ENCODE peak calls at places on chromosomes 7 and 10, in five cellular contexts. One of them, this sample, is unnamed.

GRCh38 chr10:81873231-81873931 is 1.6 kb upstream of the NRG3 start:
- DNase-seq in HL-60: no peak
- DNase-seq in suprapubic skin: no peak
- DNase-seq in SK-N-SH: no peak
- DNase-seq in stomach: no peak
- DNase-seq in this sample: no peak

GRCh38 chr7:92634924-92635519 is 44.8 kb upstream of the FAM133B start:
- DNase-seq in HL-60: no peak
- DNase-seq in suprapubic skin: no peak
- DNase-seq in SK-N-SH: peak
- DNase-seq in stomach: no peak
- DNase-seq in this sample: no peak

GRCh38 chr7:73851410-73852338 is 9.3 kb upstream of the TMEM270 start:
- DNase-seq in HL-60: no peak
- DNase-seq in suprapubic skin: no peak
- DNase-seq in SK-N-SH: no peak
- DNase-seq in stomach: no peak
- DNase-seq in this sample: no peak

GRCh38 chr7:66542528-66543373 is 85.9 kb upstream of the KCTD7 start:
- DNase-seq in HL-60: no peak
- DNase-seq in suprapubic skin: no peak
- DNase-seq in SK-N-SH: peak
- DNase-seq in stomach: no peak
- DNase-seq in this sample: no peak

GRCh38 chr7:44081266-44081748 is 1.0 kb downstream of the POLM start:
- DNase-seq in HL-60: no peak
- DNase-seq in suprapubic skin: no peak
- DNase-seq in SK-N-SH: no peak
- DNase-seq in stomach: no peak
- DNase-seq in this sample: no peak

GRCh38 chr7:26658080-26658697 is 206.2 kb downstream of the SKAP2 start:
- DNase-seq in HL-60: no peak
- DNase-seq in suprapubic skin: no peak
- DNase-seq in SK-N-SH: no peak
- DNase-seq in stomach: no peak
- DNase-seq in this sample: no peak

GRCh38 chr10:78211476-78212110 is 177.9 kb downstream of the RPS24 start:
- DNase-seq in HL-60: no peak
- DNase-seq in suprapubic skin: no peak
- DNase-seq in SK-N-SH: peak
- DNase-seq in stomach: no peak
- DNase-seq in this sample: no peak

GRCh38 chr10:80204193-80204714 is 1.1 kb downstream of the ANXA11 start:
- DNase-seq in HL-60: no peak
- DNase-seq in suprapubic skin: no peak
- DNase-seq in SK-N-SH: no peak
- DNase-seq in stomach: peak
- DNase-seq in this sample: no peak

GRCh38 chr7:5094641-5095040 is 49.0 kb downstream of the RBAK start:
- DNase-seq in HL-60: no peak
- DNase-seq in suprapubic skin: no peak
- DNase-seq in SK-N-SH: no peak
- DNase-seq in stomach: no peak
- DNase-seq in this sample: no peak

GRCh38 chr10:133159950-133160812 is at the start of gene KNDC1:
- DNase-seq in HL-60: no peak
- DNase-seq in suprapubic skin: peak
- DNase-seq in SK-N-SH: peak
- DNase-seq in stomach: no peak
- DNase-seq in this sample: peak

DNA sequence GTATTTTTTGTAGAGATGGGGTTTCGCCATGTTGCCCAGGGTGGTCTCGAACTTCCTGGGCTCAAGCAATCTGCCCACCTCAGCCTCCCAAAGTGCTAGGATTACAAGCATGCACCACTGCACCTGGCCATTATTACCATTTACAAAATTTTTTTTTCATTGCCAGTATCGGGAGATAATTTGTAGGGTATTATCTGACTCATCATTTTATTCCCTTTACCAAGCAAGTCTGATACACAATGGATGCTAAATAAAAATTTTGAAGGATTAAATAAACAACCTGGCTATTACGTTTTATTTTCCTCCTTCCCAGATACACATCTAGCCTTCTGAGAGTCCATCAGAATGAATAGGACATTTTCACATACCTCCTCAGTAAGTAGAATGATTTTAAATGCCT is 38.1 kb upstream of the CPN1 start:
- DNase-seq in HL-60: no peak
- DNase-seq in suprapubic skin: no peak
- DNase-seq in SK-N-SH: no peak
- DNase-seq in stomach: no peak
- DNase-seq in this sample: no peak
- TF ChIP-seq POLR2AphosphoS5 in HL-60: no peak
- TF ChIP-seq POLR2AphosphoS5 in suprapubic skin: no peak
- TF ChIP-seq POLR2AphosphoS5 in SK-N-SH: no peak
- TF ChIP-seq POLR2AphosphoS5 in stomach: no peak
- TF ChIP-seq POLR2AphosphoS5 in this sample: no peak

DNA sequence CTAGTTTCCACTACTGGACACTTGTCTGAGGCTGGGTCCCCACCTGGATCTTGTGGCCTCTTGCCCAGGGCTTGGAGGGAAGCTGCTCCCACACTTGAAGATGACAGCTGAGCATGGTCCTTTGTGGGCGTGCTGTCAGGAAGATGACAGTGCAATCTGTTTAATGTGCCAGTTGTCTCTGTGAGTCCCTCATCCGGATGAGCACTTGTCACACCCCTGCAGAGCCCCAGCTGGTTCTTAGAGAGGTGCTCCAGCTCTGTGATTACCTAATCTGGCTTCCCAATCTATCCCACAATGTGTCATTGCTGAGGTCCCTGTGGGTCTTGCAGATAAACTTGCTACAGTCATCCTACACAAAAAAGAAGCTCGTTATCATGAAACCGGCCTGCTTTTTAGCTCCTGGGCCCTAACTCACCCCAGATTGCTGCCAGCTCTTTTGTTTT is 34.8 kb upstream of the CCSER2 start:
- DNase-seq in HL-60: no peak
- DNase-seq in suprapubic skin: no peak
- DNase-seq in SK-N-SH: peak
- DNase-seq in stomach: no peak
- DNase-seq in this sample: no peak
- TF ChIP-seq POLR2AphosphoS5 in HL-60: no peak
- TF ChIP-seq POLR2AphosphoS5 in suprapubic skin: no peak
- TF ChIP-seq POLR2AphosphoS5 in SK-N-SH: no peak
- TF ChIP-seq POLR2AphosphoS5 in stomach: no peak
- TF ChIP-seq POLR2AphosphoS5 in this sample: no peak

GRCh38 chr7:127551941-127552340 is 33.5 kb downstream of the GCC1 start:
- DNase-seq in HL-60: no peak
- DNase-seq in suprapubic skin: no peak
- DNase-seq in SK-N-SH: no peak
- DNase-seq in stomach: no peak
- DNase-seq in this sample: no peak

GRCh38 chr7:127546313-127546712 is 39.1 kb downstream of the GCC1 start:
- DNase-seq in HL-60: no peak
- DNase-seq in suprapubic skin: no peak
- DNase-seq in SK-N-SH: no peak
- DNase-seq in stomach: no peak
- DNase-seq in this sample: no peak

DNA sequence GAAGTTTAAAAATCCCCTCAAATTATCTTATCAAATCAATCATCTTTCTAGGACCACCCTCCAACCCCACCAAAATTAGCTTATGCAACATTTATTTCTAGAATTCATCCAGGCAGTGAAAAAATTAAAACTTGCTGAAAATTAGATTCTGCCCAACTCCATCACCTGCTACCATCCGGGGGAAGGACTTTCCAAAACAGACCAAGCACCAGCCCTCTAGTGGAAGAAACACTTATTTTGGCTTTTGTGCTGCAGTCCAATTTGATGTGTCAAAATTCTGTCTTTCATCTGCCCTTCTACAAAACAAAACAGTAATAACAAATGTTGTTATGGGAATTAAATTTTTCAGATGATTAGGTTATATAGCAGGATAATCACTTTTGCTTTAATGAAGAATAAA is 35.1 kb downstream of the GCC1 start:
- DNase-seq in HL-60: no peak
- DNase-seq in suprapubic skin: no peak
- DNase-seq in SK-N-SH: no peak
- DNase-seq in stomach: no peak
- DNase-seq in this sample: no peak
- TF ChIP-seq POLR2AphosphoS5 in HL-60: no peak
- TF ChIP-seq POLR2AphosphoS5 in suprapubic skin: no peak
- TF ChIP-seq POLR2AphosphoS5 in SK-N-SH: no peak
- TF ChIP-seq POLR2AphosphoS5 in stomach: no peak
- TF ChIP-seq POLR2AphosphoS5 in this sample: no peak

GRCh38 chr10:72364239-72364777 is 9.6 kb upstream of the DNAJB12 start:
- DNase-seq in HL-60: peak
- DNase-seq in suprapubic skin: peak
- DNase-seq in SK-N-SH: peak
- DNase-seq in stomach: peak
- DNase-seq in this sample: peak
- TF ChIP-seq POLR2AphosphoS5 in HL-60: peak
- TF ChIP-seq POLR2AphosphoS5 in suprapubic skin: peak
- TF ChIP-seq POLR2AphosphoS5 in SK-N-SH: peak
- TF ChIP-seq POLR2AphosphoS5 in stomach: peak
- TF ChIP-seq POLR2AphosphoS5 in this sample: peak

GRCh38 chr10:10852464-10852863 is 165.2 kb upstream of the CELF2 start:
- DNase-seq in HL-60: no peak
- DNase-seq in suprapubic skin: no peak
- DNase-seq in SK-N-SH: no peak
- DNase-seq in stomach: no peak
- DNase-seq in this sample: no peak
- TF ChIP-seq POLR2AphosphoS5 in HL-60: no peak
- TF ChIP-seq POLR2AphosphoS5 in suprapubic skin: no peak
- TF ChIP-seq POLR2AphosphoS5 in SK-N-SH: no peak
- TF ChIP-seq POLR2AphosphoS5 in stomach: no peak
- TF ChIP-seq POLR2AphosphoS5 in this sample: no peak

GRCh38 chr7:12692035-12692434 is 4.6 kb downstream of the ARL4A start:
- DNase-seq in HL-60: no peak
- DNase-seq in suprapubic skin: no peak
- DNase-seq in SK-N-SH: no peak
- DNase-seq in stomach: no peak
- DNase-seq in this sample: no peak

GRCh38 chr7:12694817-12695216 is 7.4 kb downstream of the ARL4A start:
- DNase-seq in HL-60: no peak
- DNase-seq in suprapubic skin: no peak
- DNase-seq in SK-N-SH: no peak
- DNase-seq in stomach: no peak
- DNase-seq in this sample: no peak

GRCh38 chr7:12692479-12693259 is 5.2 kb downstream of the ARL4A start:
- DNase-seq in HL-60: no peak
- DNase-seq in suprapubic skin: no peak
- DNase-seq in SK-N-SH: no peak
- DNase-seq in stomach: no peak
- DNase-seq in this sample: no peak

GRCh38 chr7:12699299-12699698 is 11.9 kb downstream of the ARL4A start:
- DNase-seq in HL-60: no peak
- DNase-seq in suprapubic skin: no peak
- DNase-seq in SK-N-SH: no peak
- DNase-seq in stomach: no peak
- DNase-seq in this sample: no peak

DNA sequence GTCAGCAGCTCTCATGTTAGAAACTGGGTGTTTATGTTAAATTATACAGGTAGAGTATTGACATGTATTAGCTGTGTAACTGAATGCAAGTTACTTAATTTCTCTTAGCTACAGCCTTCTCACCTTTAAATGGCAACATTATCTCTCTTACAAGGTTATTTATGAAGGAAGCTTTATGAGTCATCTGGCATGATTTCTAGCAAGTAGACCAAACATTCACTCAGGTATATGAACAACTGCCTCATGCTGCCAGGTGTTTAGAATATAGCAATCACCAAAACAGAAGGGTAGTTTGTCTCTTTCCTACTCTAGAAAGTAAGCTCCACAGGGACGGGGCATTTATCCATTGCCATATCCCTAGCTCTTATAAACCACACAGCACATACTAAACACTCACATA is 8.6 kb downstream of the ARL4A start:
- DNase-seq in HL-60: no peak
- DNase-seq in suprapubic skin: no peak
- DNase-seq in SK-N-SH: no peak
- DNase-seq in stomach: no peak
- DNase-seq in this sample: no peak
- TF ChIP-seq POLR2AphosphoS5 in HL-60: no peak
- TF ChIP-seq POLR2AphosphoS5 in suprapubic skin: no peak
- TF ChIP-seq POLR2AphosphoS5 in SK-N-SH: no peak
- TF ChIP-seq POLR2AphosphoS5 in stomach: no peak
- TF ChIP-seq POLR2AphosphoS5 in this sample: no peak

GRCh38 chr7:149048805-149049204 is 20.5 kb upstream of the PDIA4 start:
- DNase-seq in HL-60: no peak
- DNase-seq in suprapubic skin: no peak
- DNase-seq in SK-N-SH: no peak
- DNase-seq in stomach: no peak
- DNase-seq in this sample: no peak
- TF ChIP-seq POLR2AphosphoS5 in HL-60: no peak
- TF ChIP-seq POLR2AphosphoS5 in suprapubic skin: no peak
- TF ChIP-seq POLR2AphosphoS5 in SK-N-SH: no peak
- TF ChIP-seq POLR2AphosphoS5 in stomach: no peak
- TF ChIP-seq POLR2AphosphoS5 in this sample: no peak

GRCh38 chr10:31280972-31281371 is 38.0 kb upstream of the ZEB1 start:
- DNase-seq in HL-60: no peak
- DNase-seq in suprapubic skin: no peak
- DNase-seq in SK-N-SH: no peak
- DNase-seq in stomach: no peak
- DNase-seq in this sample: no peak
- TF ChIP-seq POLR2AphosphoS5 in HL-60: no peak
- TF ChIP-seq POLR2AphosphoS5 in suprapubic skin: no peak
- TF ChIP-seq POLR2AphosphoS5 in SK-N-SH: no peak
- TF ChIP-seq POLR2AphosphoS5 in stomach: no peak
- TF ChIP-seq POLR2AphosphoS5 in this sample: no peak

GRCh38 chr7:130423636-130424035 is 17.2 kb downstream of the CEP41 start:
- DNase-seq in HL-60: no peak
- DNase-seq in suprapubic skin: no peak
- DNase-seq in SK-N-SH: no peak
- DNase-seq in stomach: no peak
- DNase-seq in this sample: no peak
- TF ChIP-seq POLR2AphosphoS5 in HL-60: no peak
- TF ChIP-seq POLR2AphosphoS5 in suprapubic skin: no peak
- TF ChIP-seq POLR2AphosphoS5 in SK-N-SH: no peak
- TF ChIP-seq POLR2AphosphoS5 in stomach: no peak
- TF ChIP-seq POLR2AphosphoS5 in this sample: no peak